ENCODE peak calls at places on chromosomes 2 and 18, in four cellular contexts. One of them, this sample, is unnamed.

GRCh38 chr2:31406593-31407385 is 7.8 kb downstream of the XDH start:
- DNase-seq in Calu3: no peak
- DNase-seq in fibroblast of mammary gland: no peak
- DNase-seq in HFF-Myc: no peak
- DNase-seq in this sample: no peak

GRCh38 chr2:152336103-152336853 is 1.3 kb downstream of the FMNL2 start:
- DNase-seq in Calu3: peak
- DNase-seq in fibroblast of mammary gland: peak
- DNase-seq in HFF-Myc: no peak
- DNase-seq in this sample: peak

GRCh38 chr2:240930631-240931318 is 24.6 kb downstream of the CROCC2 start:
- DNase-seq in Calu3: peak
- DNase-seq in fibroblast of mammary gland: no peak
- DNase-seq in HFF-Myc: no peak
- DNase-seq in this sample: no peak

GRCh38 chr2:126658910-126659613 is 3.1 kb downstream of the GYPC start:
- DNase-seq in Calu3: no peak
- DNase-seq in fibroblast of mammary gland: peak
- DNase-seq in HFF-Myc: peak
- DNase-seq in this sample: peak

GRCh38 chr2:197281421-197281820 is 29.2 kb downstream of the ANKRD44 start:
- DNase-seq in Calu3: no peak
- DNase-seq in fibroblast of mammary gland: peak
- DNase-seq in HFF-Myc: no peak
- DNase-seq in this sample: no peak

GRCh38 chr2:42060718-42061619 is 13.1 kb downstream of the PKDCC start:
- DNase-seq in Calu3: no peak
- DNase-seq in fibroblast of mammary gland: peak
- DNase-seq in HFF-Myc: no peak
- DNase-seq in this sample: no peak

GRCh38 chr2:219292616-219293015 is 13.4 kb downstream of the DNAJB2 start:
- DNase-seq in Calu3: no peak
- DNase-seq in fibroblast of mammary gland: no peak
- DNase-seq in HFF-Myc: no peak
- DNase-seq in this sample: no peak

GRCh38 chr18:35422227-35422626 is 45.1 kb upstream of the ZNF396 start:
- DNase-seq in Calu3: no peak
- DNase-seq in fibroblast of mammary gland: no peak
- DNase-seq in HFF-Myc: no peak
- DNase-seq in this sample: no peak

GRCh38 chr18:28065031-28065792 is 111.7 kb downstream of the CDH2 start:
- DNase-seq in Calu3: no peak
- DNase-seq in fibroblast of mammary gland: peak
- DNase-seq in HFF-Myc: peak
- DNase-seq in this sample: no peak

GRCh38 chr2:67485431-67485830 is 88.3 kb downstream of the ETAA1 start:
- DNase-seq in Calu3: no peak
- DNase-seq in fibroblast of mammary gland: no peak
- DNase-seq in HFF-Myc: no peak
- DNase-seq in this sample: no peak

GRCh38 chr2:234422242-234422641 is 74.6 kb downstream of the ARL4C start:
- DNase-seq in Calu3: peak
- DNase-seq in fibroblast of mammary gland: peak
- DNase-seq in HFF-Myc: peak
- DNase-seq in this sample: no peak

GRCh38 chr2:175234153-175234552 is 52.6 kb upstream of the ATP5MC3 start:
- DNase-seq in Calu3: no peak
- DNase-seq in fibroblast of mammary gland: no peak
- DNase-seq in HFF-Myc: peak
- DNase-seq in this sample: no peak

GRCh38 chr2:24354382-24354781 is 6.0 kb downstream of the ITSN2 start:
- DNase-seq in Calu3: no peak
- DNase-seq in fibroblast of mammary gland: no peak
- DNase-seq in HFF-Myc: no peak
- DNase-seq in this sample: no peak

GRCh38 chr2:63652063-63652985 is 63.6 kb downstream of the MDH1 start:
- DNase-seq in Calu3: no peak
- DNase-seq in fibroblast of mammary gland: no peak
- DNase-seq in HFF-Myc: no peak
- DNase-seq in this sample: no peak

GRCh38 chr2:117958186-117958585 is 55.7 kb downstream of the CCDC93 start:
- DNase-seq in Calu3: peak
- DNase-seq in fibroblast of mammary gland: peak
- DNase-seq in HFF-Myc: no peak
- DNase-seq in this sample: no peak

GRCh38 chr2:68423966-68424650 is 43.0 kb downstream of the FBXO48 start:
- DNase-seq in Calu3: no peak
- DNase-seq in fibroblast of mammary gland: no peak
- DNase-seq in HFF-Myc: no peak
- DNase-seq in this sample: peak

GRCh38 chr2:173872714-173873113 is 92.5 kb downstream of the SP3 start:
- DNase-seq in Calu3: peak
- DNase-seq in fibroblast of mammary gland: no peak
- DNase-seq in HFF-Myc: no peak
- DNase-seq in this sample: no peak

GRCh38 chr2:238105506-238106338 is 5.6 kb downstream of the ESPNL start:
- DNase-seq in Calu3: no peak
- DNase-seq in fibroblast of mammary gland: no peak
- DNase-seq in HFF-Myc: no peak
- DNase-seq in this sample: no peak

GRCh38 chr2:127586746-127587295 is 51.3 kb downstream of the MYO7B start:
- DNase-seq in Calu3: no peak
- DNase-seq in fibroblast of mammary gland: no peak
- DNase-seq in HFF-Myc: no peak
- DNase-seq in this sample: no peak

GRCh38 chr18:79805211-79805862 is 7.6 kb downstream of the KCNG2 start:
- DNase-seq in Calu3: no peak
- DNase-seq in fibroblast of mammary gland: no peak
- DNase-seq in HFF-Myc: no peak
- DNase-seq in this sample: no peak

GRCh38 chr2:201233192-201234166 is 26.9 kb upstream of the CASP8 start:
- DNase-seq in Calu3: peak
- DNase-seq in fibroblast of mammary gland: peak
- DNase-seq in HFF-Myc: no peak
- DNase-seq in this sample: peak

GRCh38 chr2:207330912-207331311 is 165.2 kb upstream of the KLF7 start:
- DNase-seq in Calu3: no peak
- DNase-seq in fibroblast of mammary gland: peak
- DNase-seq in HFF-Myc: peak
- DNase-seq in this sample: peak

GRCh38 chr2:235669983-235670962 is 176.4 kb downstream of the AGAP1 start:
- DNase-seq in Calu3: peak
- DNase-seq in fibroblast of mammary gland: peak
- DNase-seq in HFF-Myc: peak
- DNase-seq in this sample: peak

GRCh38 chr2:235049069-235049468 is 97.3 kb downstream of the SH3BP4 start:
- DNase-seq in Calu3: no peak
- DNase-seq in fibroblast of mammary gland: no peak
- DNase-seq in HFF-Myc: no peak
- DNase-seq in this sample: no peak

GRCh38 chr2:111200333-111200879 is 79.7 kb downstream of the BCL2L11 start:
- DNase-seq in Calu3: no peak
- DNase-seq in fibroblast of mammary gland: no peak
- DNase-seq in HFF-Myc: no peak
- DNase-seq in this sample: no peak

GRCh38 chr2:126707191-126707590 is 51.2 kb downstream of the GYPC start:
- DNase-seq in Calu3: no peak
- DNase-seq in fibroblast of mammary gland: no peak
- DNase-seq in HFF-Myc: no peak
- DNase-seq in this sample: no peak

GRCh38 chr2:48719480-48720177 is 35.9 kb downstream of the LHCGR start:
- DNase-seq in Calu3: no peak
- DNase-seq in fibroblast of mammary gland: no peak
- DNase-seq in HFF-Myc: no peak
- DNase-seq in this sample: no peak

GRCh38 chr2:43838560-43839267 is at the start of the genes ABCG5 and ABCG8:
- DNase-seq in Calu3: no peak
- DNase-seq in fibroblast of mammary gland: no peak
- DNase-seq in HFF-Myc: no peak
- DNase-seq in this sample: no peak

GRCh38 chr2:97706708-97707345 is 6.5 kb upstream of the ZAP70 start:
- DNase-seq in Calu3: no peak
- DNase-seq in fibroblast of mammary gland: no peak
- DNase-seq in HFF-Myc: no peak
- DNase-seq in this sample: no peak

GRCh38 chr2:207676827-207677354 is 34.5 kb upstream of the CCNYL1 start:
- DNase-seq in Calu3: no peak
- DNase-seq in fibroblast of mammary gland: peak
- DNase-seq in HFF-Myc: peak
- DNase-seq in this sample: peak

GRCh38 chr2:24920813-24921441 is 890 bp upstream of the ADCY3 start:
- DNase-seq in Calu3: peak
- DNase-seq in fibroblast of mammary gland: no peak
- DNase-seq in HFF-Myc: no peak
- DNase-seq in this sample: peak

GRCh38 chr2:7748717-7749415 is 831.7 kb downstream of the RNF144A start:
- DNase-seq in Calu3: no peak
- DNase-seq in fibroblast of mammary gland: peak
- DNase-seq in HFF-Myc: no peak
- DNase-seq in this sample: no peak

GRCh38 chr2:216740557-216741222 is 45.3 kb upstream of the IGFBP5 start:
- DNase-seq in Calu3: no peak
- DNase-seq in fibroblast of mammary gland: peak
- DNase-seq in HFF-Myc: no peak
- DNase-seq in this sample: no peak

GRCh38 chr18:59446012-59446411 is 86.9 kb upstream of the LMAN1 start:
- DNase-seq in Calu3: no peak
- DNase-seq in fibroblast of mammary gland: peak
- DNase-seq in HFF-Myc: no peak
- DNase-seq in this sample: no peak

GRCh38 chr2:197207106-197207505 is 103.5 kb downstream of the ANKRD44 start:
- DNase-seq in Calu3: no peak
- DNase-seq in fibroblast of mammary gland: no peak
- DNase-seq in HFF-Myc: no peak
- DNase-seq in this sample: no peak

GRCh38 chr2:50726186-50726585 is 305.7 kb downstream of the NRXN1 start:
- DNase-seq in Calu3: no peak
- DNase-seq in fibroblast of mammary gland: no peak
- DNase-seq in HFF-Myc: no peak
- DNase-seq in this sample: no peak

GRCh38 chr2:60329225-60329624 is 224.2 kb downstream of the BCL11A start:
- DNase-seq in Calu3: no peak
- DNase-seq in fibroblast of mammary gland: no peak
- DNase-seq in HFF-Myc: no peak
- DNase-seq in this sample: no peak

GRCh38 chr2:37622434-37623202 is 48.8 kb downstream of the CDC42EP3 start:
- DNase-seq in Calu3: no peak
- DNase-seq in fibroblast of mammary gland: no peak
- DNase-seq in HFF-Myc: no peak
- DNase-seq in this sample: no peak

GRCh38 chr2:214401580-214401979 is 9.3 kb upstream of the VWC2L start:
- DNase-seq in Calu3: no peak
- DNase-seq in fibroblast of mammary gland: no peak
- DNase-seq in HFF-Myc: no peak
- DNase-seq in this sample: no peak
- TF ChIP-seq CTCF in Calu3: no peak
- TF ChIP-seq CTCF in fibroblast of mammary gland: no peak
- TF ChIP-seq CTCF in HFF-Myc: no peak
- TF ChIP-seq CTCF in this sample: no peak

GRCh38 chr18:678482-679182 is 21.2 kb downstream of the TYMS start:
- DNase-seq in Calu3: no peak
- DNase-seq in fibroblast of mammary gland: no peak
- DNase-seq in HFF-Myc: no peak
- DNase-seq in this sample: no peak
- TF ChIP-seq CTCF in Calu3: no peak
- TF ChIP-seq CTCF in fibroblast of mammary gland: no peak
- TF ChIP-seq CTCF in HFF-Myc: no peak
- TF ChIP-seq CTCF in this sample: no peak

GRCh38 chr2:54406031-54406430 is 50.1 kb upstream of the SPTBN1 start:
- DNase-seq in Calu3: no peak
- DNase-seq in fibroblast of mammary gland: no peak
- DNase-seq in HFF-Myc: no peak
- DNase-seq in this sample: no peak

GRCh38 chr2:54401592-54401991 is 54.5 kb upstream of the SPTBN1 start:
- DNase-seq in Calu3: no peak
- DNase-seq in fibroblast of mammary gland: no peak
- DNase-seq in HFF-Myc: no peak
- DNase-seq in this sample: no peak

GRCh38 chr2:54404270-54404669 is 51.9 kb upstream of the SPTBN1 start:
- DNase-seq in Calu3: no peak
- DNase-seq in fibroblast of mammary gland: peak
- DNase-seq in HFF-Myc: peak
- DNase-seq in this sample: no peak

GRCh38 chr2:54403512-54404238 is 52.5 kb upstream of the SPTBN1 start:
- DNase-seq in Calu3: no peak
- DNase-seq in fibroblast of mammary gland: no peak
- DNase-seq in HFF-Myc: no peak
- DNase-seq in this sample: no peak

GRCh38 chr2:54402350-54402749 is 53.8 kb upstream of the SPTBN1 start:
- DNase-seq in Calu3: no peak
- DNase-seq in fibroblast of mammary gland: peak
- DNase-seq in HFF-Myc: peak
- DNase-seq in this sample: no peak
- TF ChIP-seq CTCF in Calu3: no peak
- TF ChIP-seq CTCF in fibroblast of mammary gland: no peak
- TF ChIP-seq CTCF in HFF-Myc: no peak
- TF ChIP-seq CTCF in this sample: no peak

GRCh38 chr18:75170022-75170789 is 38.7 kb downstream of the PTGR3 start:
- DNase-seq in Calu3: no peak
- DNase-seq in fibroblast of mammary gland: no peak
- DNase-seq in HFF-Myc: no peak
- DNase-seq in this sample: no peak
- TF ChIP-seq CTCF in Calu3: no peak
- TF ChIP-seq CTCF in fibroblast of mammary gland: no peak
- TF ChIP-seq CTCF in HFF-Myc: no peak
- TF ChIP-seq CTCF in this sample: no peak

DNA sequence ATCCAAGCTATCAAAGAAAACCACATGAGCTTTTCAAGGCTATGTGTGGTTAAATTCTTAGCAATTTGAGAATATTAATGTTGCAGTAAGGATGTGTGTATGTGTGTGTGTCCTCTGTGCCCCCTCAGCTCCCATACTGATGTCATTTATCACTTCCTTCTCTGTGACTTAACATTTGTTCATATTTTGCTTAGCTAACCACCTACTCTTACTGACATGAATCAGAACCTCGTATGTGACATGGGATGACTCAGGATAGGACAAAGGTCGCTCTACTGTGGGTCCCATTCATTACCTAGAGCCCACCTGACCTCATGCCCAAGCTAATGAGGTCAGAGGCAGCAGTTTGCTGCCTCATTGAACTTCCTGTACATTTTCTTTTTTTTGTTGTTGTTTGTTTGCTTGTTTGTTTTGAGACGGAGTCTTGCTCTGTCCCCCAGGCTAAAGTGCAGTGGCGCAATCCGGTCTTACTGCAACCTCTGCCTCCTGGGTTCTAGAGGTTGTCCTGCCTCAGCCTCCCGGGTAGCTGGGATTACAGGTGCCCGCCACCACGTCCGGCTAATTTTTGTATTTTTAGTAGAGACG is 36.3 kb downstream of the MOGAT1 start:
- DNase-seq in Calu3: peak
- DNase-seq in fibroblast of mammary gland: peak
- DNase-seq in HFF-Myc: no peak
- DNase-seq in this sample: peak
- TF ChIP-seq CTCF in Calu3: no peak
- TF ChIP-seq CTCF in fibroblast of mammary gland: no peak
- TF ChIP-seq CTCF in HFF-Myc: no peak
- TF ChIP-seq CTCF in this sample: no peak